ENCODE peak calls at places on chromosomes 2 and 18, in eight cellular contexts. C is AG20443; O is adipocyte; T is EL; Q is GM12865; Y is kidney epithelial cell; A is CD8-positive, alpha-beta memory T cell; V is SW480. P is an unnamed sample.

GRCh38 chr2:200905618-200906296 is 16.6 kb downstream of the NIF3L1 start:
- DNase-seq in C (peak), O (peak), T (peak), Q (peak), Y (peak), A (peak), V (peak), P (peak)

GRCh38 chr2:2422621-2423020 is 91.5 kb upstream of the MYT1L start:
- DNase-seq in C (no peak), O (no peak), T (no peak), Q (no peak), Y (no peak), A (no peak), V (no peak), P (no peak)

GRCh38 chr2:187431911-187432310 is 16.1 kb downstream of the CALCRL start:
- DNase-seq in C (no peak), O (no peak), T (no peak), Q (no peak), Y (no peak), A (no peak), V (no peak), P (no peak)

GRCh38 chr2:10594481-10594880 is 95.3 kb downstream of the NOL10 start:
- DNase-seq in C (no peak), O (no peak), T (no peak), Q (no peak), Y (no peak), A (no peak), V (no peak), P (no peak)

GRCh38 chr2:11079131-11079824 is 76.0 kb upstream of the SLC66A3 start:
- DNase-seq in C (no peak), O (no peak), T (no peak), Q (no peak), Y (no peak), A (no peak), V (peak), P (no peak)

GRCh38 chr2:118000041-118000440 is 13.8 kb downstream of the CCDC93 start:
- DNase-seq in C (no peak), O (no peak), T (no peak), Q (no peak), Y (no peak), A (no peak), V (no peak), P (no peak)

GRCh38 chr2:152648336-152648735 is 68.9 kb downstream of the PRPF40A start:
- DNase-seq in C (no peak), O (peak), T (no peak), Q (no peak), Y (no peak), A (no peak), V (peak), P (peak)

GRCh38 chr2:195535911-195536522 is 121.0 kb upstream of the SLC39A10 start:
- DNase-seq in C (no peak), O (no peak), T (no peak), Q (peak), Y (no peak), A (peak), V (peak), P (no peak)

GRCh38 chr2:216687111-216687510 is 8.2 kb downstream of the IGFBP5 start:
- DNase-seq in C (no peak), O (no peak), T (no peak), Q (no peak), Y (no peak), A (no peak), V (no peak), P (no peak)

GRCh38 chr2:54945401-54946219 is 104.6 kb downstream of the RTN4 start:
- DNase-seq in C (peak), O (peak), T (peak), Q (peak), Y (no peak), A (no peak), V (no peak), P (peak)

GRCh38 chr2:105872830-105873229 is 128.1 kb downstream of the NCK2 start:
- DNase-seq in C (no peak), O (no peak), T (no peak), Q (no peak), Y (no peak), A (no peak), V (no peak), P (no peak)

GRCh38 chr2:85708641-85709040 is 14.5 kb downstream of the GNLY start:
- DNase-seq in C (no peak), O (no peak), T (no peak), Q (no peak), Y (no peak), A (no peak), V (no peak), P (no peak)

GRCh38 chr2:169673106-169673505 is 21.1 kb downstream of the CFAP210 start:
- DNase-seq in C (no peak), O (no peak), T (no peak), Q (no peak), Y (no peak), A (no peak), V (no peak), P (no peak)

GRCh38 chr2:69830045-69830905 is 815 bp downstream of the GMCL1 start:
- DNase-seq in C (peak), O (peak), T (peak), Q (peak), Y (no peak), A (peak), V (peak), P (peak)

GRCh38 chr2:190947139-190947538 is 66.5 kb downstream of the GLS start:
- DNase-seq in C (no peak), O (peak), T (peak), Q (no peak), Y (no peak), A (no peak), V (no peak), P (no peak)

GRCh38 chr2:88638743-88639142 is 11.5 kb upstream of the EIF2AK3 start:
- DNase-seq in C (no peak), O (no peak), T (peak), Q (no peak), Y (no peak), A (peak), V (peak), P (peak)

GRCh38 chr2:225022188-225022587 is 20.1 kb downstream of the DOCK10 start:
- DNase-seq in C (no peak), O (no peak), T (no peak), Q (no peak), Y (no peak), A (no peak), V (no peak), P (no peak)

GRCh38 chr2:204205548-204205947 is 269.0 kb downstream of the ICOS start:
- DNase-seq in C (no peak), O (no peak), T (no peak), Q (no peak), Y (no peak), A (no peak), V (peak), P (no peak)

GRCh38 chr2:9114457-9114856 is 92.2 kb upstream of the ASAP2 start:
- DNase-seq in C (no peak), O (no peak), T (no peak), Q (peak), Y (no peak), A (no peak), V (no peak), P (peak)

GRCh38 chr2:196551014-196551413 is 88.5 kb upstream of the CCDC150 start:
- DNase-seq in C (peak), O (peak), T (no peak), Q (no peak), Y (no peak), A (no peak), V (no peak), P (no peak)

GRCh38 chr2:234133004-234133403 is 82.5 kb downstream of the SPP2 start:
- DNase-seq in C (peak), O (peak), T (peak), Q (no peak), Y (no peak), A (no peak), V (no peak), P (peak)

GRCh38 chr18:58727776-58728500 is 56.7 kb downstream of the MALT1 start:
- DNase-seq in C (no peak), O (no peak), T (peak), Q (no peak), Y (no peak), A (no peak), V (no peak), P (peak)

GRCh38 chr18:66795011-66795410 is 191.1 kb upstream of the CDH19 start:
- DNase-seq in C (no peak), O (peak), T (no peak), Q (no peak), Y (no peak), A (no peak), V (no peak), P (no peak)

GRCh38 chr2:157497603-157498314 is 53.9 kb upstream of the CYTIP start:
- DNase-seq in C (peak), O (peak), T (peak), Q (peak), Y (peak), A (no peak), V (peak), P (peak)

GRCh38 chr2:226320073-226320948 is 479.3 kb downstream of the IRS1 start:
- DNase-seq in C (no peak), O (no peak), T (no peak), Q (no peak), Y (no peak), A (no peak), V (no peak), P (no peak)

GRCh38 chr2:73202156-73203054 is at the start of gene NOTO:
- DNase-seq in C (peak), O (peak), T (peak), Q (no peak), Y (no peak), A (no peak), V (no peak), P (peak)

GRCh38 chr2:167048829-167049228 is 160.5 kb downstream of the XIRP2 start:
- DNase-seq in C (no peak), O (peak), T (peak), Q (no peak), Y (no peak), A (no peak), V (no peak), P (no peak)

GRCh38 chr2:120596990-120597594 is 138.6 kb upstream of the GLI2 start:
- DNase-seq in C (peak), O (peak), T (peak), Q (no peak), Y (no peak), A (no peak), V (no peak), P (peak)

GRCh38 chr2:231068525-231069222 is 12.0 kb downstream of the PSMD1 start:
- DNase-seq in C (no peak), O (peak), T (peak), Q (no peak), Y (no peak), A (no peak), V (no peak), P (peak)

GRCh38 chr2:235949567-235950472 is 218.4 kb downstream of the GBX2 start:
- DNase-seq in C (no peak), O (no peak), T (no peak), Q (no peak), Y (no peak), A (no peak), V (no peak), P (no peak)

GRCh38 chr2:19377717-19378116 is 19.3 kb upstream of the OSR1 start:
- DNase-seq in C (no peak), O (no peak), T (no peak), Q (no peak), Y (no peak), A (no peak), V (no peak), P (no peak)

GRCh38 chr2:70516596-70516995 is 37.0 kb downstream of the TGFA start:
- DNase-seq in C (peak), O (peak), T (peak), Q (peak), Y (no peak), A (no peak), V (peak), P (peak)

P was measured in GM23248.